ENCODE peak calls at places on chromosomes 5 and 9, in five cellular contexts. One of them, this sample, is unnamed.

GRCh38 chr9:98873535-98874432 is 66.3 kb downstream of the GALNT12 start:
- DNase-seq in AG09319: no peak
- DNase-seq in endothelial cell: no peak
- DNase-seq in H4: peak; percentile 57
- DNase-seq in pancreas: peak; percentile 35
- DNase-seq in this sample: no peak

GRCh38 chr5:8458038-8458383 is 589.1 kb downstream of the MTRR start:
- DNase-seq in endothelial cell: no peak
- DNase-seq in H4: peak; percentile 39
- DNase-seq in pancreas: peak; percentile 26
- DNase-seq in AG09319: no peak
- DNase-seq in this sample: no peak

GRCh38 chr9:97271292-97271691 is 36.2 kb upstream of the CCDC180 start:
- DNase-seq in endothelial cell: peak; percentile 11
- DNase-seq in pancreas: no peak
- DNase-seq in AG09319: no peak
- DNase-seq in H4: no peak
- DNase-seq in this sample: no peak

GRCh38 chr5:28408186-28408585 is 1369.8 kb upstream of the CDH9 start:
- DNase-seq in endothelial cell: no peak
- DNase-seq in H4: peak; percentile 84
- DNase-seq in pancreas: no peak
- DNase-seq in AG09319: no peak
- DNase-seq in this sample: no peak

GRCh38 chr5:446066-446725 is 3.2 kb downstream of the EXOC3 start:
- DNase-seq in endothelial cell: no peak
- DNase-seq in pancreas: no peak
- DNase-seq in AG09319: no peak
- DNase-seq in H4: no peak
- DNase-seq in this sample: no peak

GRCh38 chr5:133867851-133868545 is 100.4 kb downstream of the C5orf15 start:
- DNase-seq in endothelial cell: no peak
- DNase-seq in H4: no peak
- DNase-seq in pancreas: no peak
- DNase-seq in AG09319: no peak
- DNase-seq in this sample: no peak

GRCh38 chr9:34576943-34577634 is 12.4 kb downstream of the CNTFR start:
- DNase-seq in endothelial cell: peak; percentile 41
- DNase-seq in AG09319: no peak
- DNase-seq in pancreas: no peak
- DNase-seq in H4: no peak
- DNase-seq in this sample: no peak

GRCh38 chr9:112043423-112043822 is 131.7 kb downstream of the SUSD1 start:
- DNase-seq in pancreas: no peak
- DNase-seq in AG09319: no peak
- DNase-seq in endothelial cell: no peak
- DNase-seq in H4: no peak
- DNase-seq in this sample: no peak

GRCh38 chr5:85484982-85485574 is 1100.4 kb upstream of the EDIL3 start:
- DNase-seq in endothelial cell: no peak
- DNase-seq in pancreas: no peak
- DNase-seq in AG09319: no peak
- DNase-seq in H4: no peak
- DNase-seq in this sample: no peak

GRCh38 chr5:60820593-60821487 is 23.2 kb downstream of the ELOVL7 start:
- DNase-seq in endothelial cell: no peak
- DNase-seq in AG09319: no peak
- DNase-seq in H4: no peak
- DNase-seq in pancreas: no peak
- DNase-seq in this sample: no peak

GRCh38 chr9:88414298-88414697 is 26.1 kb downstream of the SPIN1 start:
- DNase-seq in H4: no peak
- DNase-seq in AG09319: no peak
- DNase-seq in pancreas: no peak
- DNase-seq in endothelial cell: no peak
- DNase-seq in this sample: no peak

GRCh38 chr5:169064093-169064492 is 236.8 kb downstream of the SLIT3 start:
- DNase-seq in pancreas: no peak
- DNase-seq in AG09319: no peak
- DNase-seq in H4: no peak
- DNase-seq in endothelial cell: no peak
- DNase-seq in this sample: no peak

GRCh38 chr9:114844766-114845165 is 38.9 kb upstream of the TNFSF15 start:
- DNase-seq in endothelial cell: no peak
- DNase-seq in pancreas: no peak
- DNase-seq in H4: no peak
- DNase-seq in AG09319: no peak
- DNase-seq in this sample: peak; percentile 2

GRCh38 chr5:173138707-173139106 is 5.6 kb upstream of the BNIP1 start:
- DNase-seq in AG09319: no peak
- DNase-seq in H4: no peak
- DNase-seq in pancreas: no peak
- DNase-seq in endothelial cell: no peak
- DNase-seq in this sample: no peak

GRCh38 chr9:92749934-92750315 is 14.7 kb downstream of the BICD2 start:
- DNase-seq in endothelial cell: no peak
- DNase-seq in H4: no peak
- DNase-seq in AG09319: no peak
- DNase-seq in pancreas: no peak
- DNase-seq in this sample: no peak

GRCh38 chr5:150278916-150279315 is 10.7 kb downstream of the CAMK2A start:
- DNase-seq in pancreas: no peak
- DNase-seq in H4: peak; percentile 37
- DNase-seq in AG09319: no peak
- DNase-seq in endothelial cell: no peak
- DNase-seq in this sample: no peak

GRCh38 chr5:68187268-68188055 is 28.1 kb upstream of the PIK3R1 start:
- DNase-seq in AG09319: no peak
- DNase-seq in pancreas: no peak
- DNase-seq in endothelial cell: peak; percentile 46
- DNase-seq in H4: no peak
- DNase-seq in this sample: no peak

GRCh38 chr5:91438871-91439270 is 55.8 kb upstream of the ARRDC3 start:
- DNase-seq in AG09319: no peak
- DNase-seq in endothelial cell: no peak
- DNase-seq in H4: no peak
- DNase-seq in pancreas: no peak
- DNase-seq in this sample: no peak

GRCh38 chr9:74721696-74722660 is 165.7 kb downstream of the TRPM6 start:
- DNase-seq in H4: peak; percentile 29
- DNase-seq in endothelial cell: no peak
- DNase-seq in AG09319: peak; percentile 54
- DNase-seq in pancreas: no peak
- DNase-seq in this sample: no peak

GRCh38 chr5:23631283-23632045 is 124.1 kb downstream of the PRDM9 start:
- DNase-seq in endothelial cell: no peak
- DNase-seq in AG09319: no peak
- DNase-seq in pancreas: no peak
- DNase-seq in H4: peak; percentile 81
- DNase-seq in this sample: no peak

GRCh38 chr9:21326526-21327139 is 8.6 kb downstream of the KLHL9 start:
- DNase-seq in pancreas: no peak
- DNase-seq in H4: no peak
- DNase-seq in endothelial cell: no peak
- DNase-seq in AG09319: no peak
- DNase-seq in this sample: peak; percentile 66

GRCh38 chr9:111232997-111233790 is 96.8 kb downstream of the OR2K2 start:
- DNase-seq in pancreas: no peak
- DNase-seq in H4: no peak
- DNase-seq in AG09319: no peak
- DNase-seq in endothelial cell: no peak
- DNase-seq in this sample: no peak

GRCh38 chr9:125425176-125425897 is 163.7 kb downstream of the GAPVD1 start:
- DNase-seq in endothelial cell: no peak
- DNase-seq in H4: no peak
- DNase-seq in AG09319: no peak
- DNase-seq in pancreas: no peak
- DNase-seq in this sample: no peak

GRCh38 chr5:139745121-139745799 is 50.3 kb upstream of the PSD2 start:
- DNase-seq in pancreas: no peak
- DNase-seq in AG09319: peak; percentile 36
- DNase-seq in endothelial cell: no peak
- DNase-seq in H4: peak; percentile 86
- DNase-seq in this sample: no peak

GRCh38 chr9:119418721-119419120 is 49.5 kb upstream of the BRINP1 start:
- DNase-seq in H4: no peak
- DNase-seq in endothelial cell: no peak
- DNase-seq in pancreas: no peak
- DNase-seq in AG09319: no peak
- DNase-seq in this sample: no peak

GRCh38 chr5:75885849-75886596 is 168.8 kb upstream of the POC5 start:
- DNase-seq in endothelial cell: peak; percentile 38
- DNase-seq in pancreas: no peak
- DNase-seq in H4: no peak
- DNase-seq in AG09319: no peak
- DNase-seq in this sample: no peak

GRCh38 chr9:116365056-116365471 is 211.5 kb downstream of the PAPPA start:
- DNase-seq in pancreas: peak; percentile 80
- DNase-seq in AG09319: peak; percentile 29
- DNase-seq in endothelial cell: no peak
- DNase-seq in H4: peak; percentile 79
- DNase-seq in this sample: no peak

GRCh38 chr5:177362871-177363507 is 5.3 kb downstream of the RGS14 start:
- DNase-seq in AG09319: no peak
- DNase-seq in pancreas: peak; percentile 78
- DNase-seq in H4: no peak
- DNase-seq in endothelial cell: peak; percentile 51
- DNase-seq in this sample: peak; percentile 67

GRCh38 chr5:146039420-146039819 is 66.0 kb downstream of the PLAC8L1 start:
- DNase-seq in endothelial cell: no peak
- DNase-seq in pancreas: no peak
- DNase-seq in AG09319: no peak
- DNase-seq in H4: no peak
- DNase-seq in this sample: no peak

GRCh38 chr5:178131446-178131996 is 707 bp downstream of the RMND5B start:
- DNase-seq in pancreas: no peak
- DNase-seq in AG09319: no peak
- DNase-seq in H4: no peak
- DNase-seq in endothelial cell: no peak
- DNase-seq in this sample: no peak

GRCh38 chr5:10140195-10140973 is 109.3 kb downstream of the ATPSCKMT start:
- DNase-seq in H4: peak; percentile 31
- DNase-seq in AG09319: no peak
- DNase-seq in pancreas: no peak
- DNase-seq in endothelial cell: peak; percentile 26
- DNase-seq in this sample: no peak